ENCODE peak calls at places on chromosomes 1 and 21, in six cellular contexts. L is activated CD4-positive, alpha-beta memory T cell treated with anti-CD3 and anti-CD28 coated beads, Interleukin-2, amount 10 ng/mL, durations not matched to agents 7 days and 5 days; M is nucleus accumbens; J is stimulated activated CD4-positive, alpha-beta T cell treated with anti-CD3 and anti-CD28 coated beads, Interleukin-1b, Interleukin-23, amount 100 ng/mL, for 4 hours; K is anterior cingulate cortex; D is MV-4-11. U is an unnamed sample.
A peak's percentile ranks its signal among the peaks of the same experiment; 100 is the strongest.

GRCh38 chr1:196131691-196132090 is 476.5 kb downstream of the KCNT2 start:
- DNase-seq in J (no peak), K (no peak), M (no peak), D (no peak), L (no peak), U (no peak)

GRCh38 chr1:40866408-40866788 is 4.2 kb upstream of the CITED4 start:
- DNase-seq in M (no peak), J (no peak), K (no peak), L (no peak), D (no peak), U (no peak)

GRCh38 chr1:58896211-58897183 is 112.7 kb upstream of the JUN start:
- DNase-seq in J (no peak), L (no peak), K (no peak), M (no peak), D (peak; percentile 43), U (no peak)

GRCh38 chr1:109640285-109640865 is 15.5 kb upstream of the GSTM4 start:
- DNase-seq in L (peak; percentile 90), J (peak; percentile 92), D (peak; percentile 59), K (peak; percentile 68), M (peak; percentile 51), U (no peak)

GRCh38 chr1:199878818-199879217 is 148.7 kb upstream of the NR5A2 start:
- DNase-seq in M (no peak), K (no peak), J (no peak), D (peak; percentile 76), L (no peak), U (no peak)

GRCh38 chr21:38816400-38816973 is 10.8 kb downstream of the ETS2 start:
- DNase-seq in D (no peak), M (peak; percentile 11), L (no peak), K (no peak), J (no peak), U (no peak)

GRCh38 chr1:30061292-30062204 is 661.8 kb downstream of the MATN1 start:
- DNase-seq in K (no peak), J (no peak), D (no peak), M (no peak), L (no peak), U (no peak)

GRCh38 chr1:62241357-62242131 is 46.9 kb downstream of the L1TD1 start:
- DNase-seq in K (no peak), D (no peak), M (no peak), L (no peak), J (no peak), U (no peak)